ENCODE peak calls at places on chromosomes 11 and 22, in eight cellular contexts. R, C, E, V, F, K, W and D are unnamed samples. For H3K4me1, the result is how much of the 10 kb centered on the place peaks cover.

GRCh38 chr22:37910863-37911262 is 4.8 kb downstream of the MICALL1 start:
- DNase-seq in R (peak), C (no peak), E (no peak), V (no peak), F (no peak), K (no peak), W (no peak), D (no peak)

GRCh38 chr11:127651175-127651887 is 650.8 kb upstream of the KIRREL3 start:
- DNase-seq in R (no peak), C (no peak), E (no peak), V (no peak), F (no peak), K (no peak), W (no peak), D (no peak)

GRCh38 chr11:125483592-125483991 is 12.5 kb downstream of the FEZ1 start:
- DNase-seq in R (no peak), C (no peak), E (no peak), V (no peak), F (no peak), K (no peak), W (no peak), D (no peak)

GRCh38 chr11:112613051-112613972 is 347.9 kb upstream of the NCAM1 start:
- DNase-seq in R (no peak), C (no peak), E (no peak), V (no peak), F (no peak), K (no peak), W (no peak), D (no peak)

GRCh38 chr22:37681001-37681424 is 5.1 kb upstream of the NOL12 start:
- DNase-seq in R (no peak), C (no peak), E (no peak), V (no peak), F (no peak), K (no peak), W (no peak), D (no peak)

GRCh38 chr11:131486937-131487336 is 116.5 kb downstream of the NTM start:
- DNase-seq in R (no peak), C (no peak), E (no peak), V (no peak), F (no peak), K (no peak), W (no peak), D (no peak)

GRCh38 chr11:121514401-121514981 is 61.7 kb upstream of the SORL1-AS1 start:
- DNase-seq in R (no peak), C (no peak), E (no peak), V (no peak), F (no peak), K (no peak), W (no peak), D (no peak)

GRCh38 chr11:74870485-74870884 is 78.4 kb downstream of the XRRA1 start:
- DNase-seq in R (no peak), C (no peak), E (peak), V (no peak), F (no peak), K (no peak), W (no peak), D (peak)

GRCh38 chr11:61971177-61972111 is 4.0 kb upstream of the FTH1 start:
- DNase-seq in R (peak), C (peak), E (peak), V (no peak), F (peak), K (peak), W (no peak), D (peak)

GRCh38 chr22:50320671-50321325 is 6.0 kb downstream of the DENND6B start:
- DNase-seq in R (no peak), C (no peak), E (no peak), V (no peak), F (no peak), K (no peak), W (no peak), D (no peak)

GRCh38 chr22:44765571-44766285 is 13.4 kb downstream of the ARHGAP8 start:
- DNase-seq in R (no peak), C (no peak), E (no peak), V (no peak), F (no peak), K (peak), W (no peak), D (peak)

GRCh38 chr22:32378703-32379272 is 21.1 kb downstream of the RFPL3 start:
- DNase-seq in R (no peak), C (no peak), E (peak), V (no peak), F (no peak), K (no peak), W (no peak), D (peak)

GRCh38 chr11:68325183-68325893 is 12.9 kb downstream of the LRP5 start:
- DNase-seq in R (peak), C (no peak), E (no peak), V (no peak), F (no peak), K (no peak), W (no peak), D (no peak)

GRCh38 chr11:46333129-46333947 is 13.9 kb upstream of the DGKZ start:
- DNase-seq in R (peak), C (no peak), E (no peak), V (no peak), F (no peak), K (no peak), W (no peak), D (no peak)

GRCh38 chr11:65491614-65492386 is 7.0 kb upstream of the MALAT1 start:
- DNase-seq in R (peak), C (peak), E (peak), V (no peak), F (peak), K (peak), W (no peak), D (peak)

GRCh38 chr11:58591659-58592058 is 12.8 kb downstream of the ZFP91 start:
- DNase-seq in R (no peak), C (no peak), E (no peak), V (no peak), F (no peak), K (no peak), W (no peak), D (no peak)

GRCh38 chr11:121351089-121351488 is 58.5 kb downstream of the SC5D start:
- DNase-seq in R (no peak), C (no peak), E (no peak), V (no peak), F (no peak), K (no peak), W (no peak), D (no peak)

GRCh38 chr11:93234602-93235207 is 36.9 kb upstream of the SLC36A4 start:
- DNase-seq in R (peak), C (peak), E (peak), V (peak), F (peak), K (peak), W (peak), D (peak)

GRCh38 chr11:110362916-110363574 is 66.6 kb upstream of the RDX start:
- DNase-seq in R (no peak), C (no peak), E (peak), V (no peak), F (no peak), K (peak), W (no peak), D (peak)

GRCh38 chr11:63146586-63146985 is 2.6 kb upstream of the SLC22A24 start:
- DNase-seq in R (no peak), C (no peak), E (no peak), V (no peak), F (no peak), K (no peak), W (no peak), D (no peak)

GRCh38 chr11:120546312-120547205 is 35.0 kb downstream of the GRIK4 start:
- DNase-seq in R (peak), C (no peak), E (peak), V (no peak), F (no peak), K (peak), W (no peak), D (peak)

GRCh38 chr11:116190206-116190605 is 582.6 kb downstream of the BUD13 start:
- DNase-seq in R (no peak), C (no peak), E (no peak), V (no peak), F (no peak), K (no peak), W (no peak), D (no peak)

GRCh38 chr11:73218106-73218829 is at the start of gene P2RY2:
- DNase-seq in R (peak), C (peak), E (peak), V (no peak), F (peak), K (peak), W (no peak), D (peak)

GRCh38 chr22:17601031-17601430 is 27.5 kb downstream of the ATP6V1E1 start:
- DNase-seq in R (no peak), C (no peak), E (no peak), V (no peak), F (no peak), K (no peak), W (no peak), D (no peak)

GRCh38 chr11:3022300-3022967 is 30.3 kb upstream of the NAP1L4 start:
- DNase-seq in R (peak), C (no peak), E (peak), V (no peak), F (no peak), K (no peak), W (no peak), D (peak)

GRCh38 chr22:46050916-46051614 is 74.1 kb upstream of the WNT7B start:
- DNase-seq in R (peak), C (no peak), E (no peak), V (peak), F (peak), K (peak), W (no peak), D (no peak)

GRCh38 chr11:82895437-82896091 is 4.7 kb downstream of the PRCP start:
- DNase-seq in R (no peak), C (no peak), E (no peak), V (no peak), F (no peak), K (no peak), W (no peak), D (no peak)

GRCh38 chr11:104443387-104443786 is 279.4 kb upstream of the PDGFD start:
- DNase-seq in R (no peak), C (no peak), E (no peak), V (no peak), F (no peak), K (no peak), W (no peak), D (peak)

GRCh38 chr22:40310081-40310770 is 36.1 kb upstream of the ADSL start:
- DNase-seq in R (no peak), C (no peak), E (peak), V (no peak), F (no peak), K (no peak), W (no peak), D (no peak)

GRCh38 chr11:73978576-73979086 is 4.0 kb downstream of the UCP2 start:
- DNase-seq in R (no peak), C (no peak), E (no peak), V (peak), F (peak), K (no peak), W (no peak), D (no peak)

GRCh38 chr11:94934362-94934761 is 39.0 kb downstream of the CWC15 start:
- DNase-seq in R (no peak), C (no peak), E (peak), V (no peak), F (no peak), K (no peak), W (no peak), D (no peak)

GRCh38 chr22:42298746-42299145 is 28.3 kb upstream of the TCF20 start:
- DNase-seq in R (no peak), C (no peak), E (no peak), V (no peak), F (no peak), K (no peak), W (no peak), D (no peak)
- H3K4me1 ChIP-seq in R (under half), C (under half), E (under half), V (half or more), F (under half), K (under half), W (half or more), D (under half)

GRCh38 chr11:35042265-35042664 is 96.7 kb upstream of the CD44 start:
- DNase-seq in R (no peak), C (no peak), E (no peak), V (no peak), F (no peak), K (no peak), W (no peak), D (no peak)
- H3K4me1 ChIP-seq in R (under half), C (under half), E (under half), V (half or more), F (under half), K (under half), W (under half), D (under half)

GRCh38 chr22:30252411-30253204 is 6.0 kb upstream of the LIF start:
- DNase-seq in R (no peak), C (no peak), E (no peak), V (no peak), F (no peak), K (peak), W (no peak), D (no peak)
- H3K4me1 ChIP-seq in R (under half), C (under half), E (under half), V (under half), F (under half), K (half or more), W (under half), D (under half)

GRCh38 chr11:86039094-86039493 is 29.8 kb downstream of the PICALM start:
- DNase-seq in R (no peak), C (no peak), E (no peak), V (no peak), F (no peak), K (no peak), W (no peak), D (no peak)
- H3K4me1 ChIP-seq in R (under half), C (half or more), E (under half), V (under half), F (half or more), K (half or more), W (under half), D (under half)

GRCh38 chr11:12702999-12703453 is 28.8 kb downstream of the TEAD1 start:
- DNase-seq in R (no peak), C (no peak), E (no peak), V (no peak), F (no peak), K (no peak), W (no peak), D (no peak)
- H3K4me1 ChIP-seq in R (under half), C (under half), E (under half), V (under half), F (under half), K (under half), W (under half), D (half or more)